ENCODE peak calls at places on chromosomes 4 and X, in four cellular contexts. M, Y, K and G are unnamed samples.
A peak's percentile ranks its signal among the peaks of the same experiment; 100 is the strongest.

GRCh38 chr4:37216209-37216608 is 28.3 kb upstream of the NWD2 start:
- DNase-seq in K (no peak), M (no peak), Y (no peak), G (no peak)

GRCh38 chrX:154444755-154445246 is 860 bp downstream of the FAM50A start:
- DNase-seq in K (no peak), Y (no peak), M (no peak), G (no peak)

GRCh38 chr4:121272526-121272925 is 108.3 kb downstream of the QRFPR start:
- DNase-seq in M (no peak), Y (no peak), K (no peak), G (peak; percentile 11)

GRCh38 chr4:99054428-99054994 is 34.1 kb downstream of the ADH5 start:
- DNase-seq in K (peak; percentile 26), M (no peak), Y (no peak), G (no peak)

GRCh38 chr4:74033721-74034120 is 4.8 kb downstream of the CXCL3 start:
- DNase-seq in K (no peak), Y (no peak), M (no peak), G (no peak)

GRCh38 chr4:8871417-8872401 is at the start of gene HMX1:
- DNase-seq in Y (peak; percentile 98), M (no peak), K (no peak), G (no peak)

GRCh38 chr4:80542747-80543146 is 207.2 kb downstream of the CFAP299 start:
- DNase-seq in Y (no peak), K (no peak), M (no peak), G (no peak)

GRCh38 chr4:163256680-163257343 is 75.6 kb downstream of the NPY1R start:
- DNase-seq in K (no peak), Y (no peak), M (peak; percentile 3), G (no peak)

GRCh38 chr4:169226565-169226964 is 44.2 kb downstream of the SH3RF1 start:
- DNase-seq in M (no peak), K (no peak), Y (no peak), G (no peak)

GRCh38 chr4:46934731-46935130 is 25.7 kb upstream of the COX7B2 start:
- DNase-seq in Y (no peak), K (no peak), M (peak; percentile 21), G (no peak)

GRCh38 chr4:117691572-117692351 is 342.5 kb upstream of the NDST3 start:
- DNase-seq in K (no peak), M (no peak), Y (no peak), G (no peak)

GRCh38 chr4:83585982-83586508 is 50.1 kb downstream of the GPAT3 start:
- DNase-seq in Y (no peak), M (no peak), K (no peak), G (peak; percentile 67)

GRCh38 chr4:77433102-77433733 is 172.4 kb upstream of the CXCL13 start:
- DNase-seq in K (peak; percentile 7), M (peak; percentile 53), Y (peak; percentile 69), G (peak; percentile 11)

GRCh38 chr4:185778307-185778706 is 33.7 kb downstream of the SORBS2 start:
- DNase-seq in K (no peak), Y (no peak), M (no peak), G (no peak)

GRCh38 chrX:39508300-39508692 is 589.5 kb downstream of the BCOR start:
- DNase-seq in Y (no peak), K (no peak), M (no peak), G (no peak)

GRCh38 chr4:72875138-72875537 is 194.4 kb downstream of the COX18 start:
- DNase-seq in Y (no peak), K (no peak), M (no peak), G (no peak)

GRCh38 chrX:103734125-103734760 is 23.5 kb downstream of the TMEM31 start:
- DNase-seq in M (no peak), Y (no peak), K (no peak), G (no peak)

GRCh38 chrX:103730147-103730546 is 19.4 kb downstream of the TMEM31 start:
- DNase-seq in Y (no peak), K (no peak), M (no peak), G (no peak)

GRCh38 chrX:103729015-103729414 is 18.3 kb downstream of the TMEM31 start:
- DNase-seq in M (no peak), Y (no peak), K (no peak), G (no peak)

GRCh38 chrX:103733017-103733416 is 22.3 kb downstream of the TMEM31 start:
- DNase-seq in Y (no peak), M (no peak), K (no peak), G (no peak)

GRCh38 chrX:103730746-103731508 is 20.2 kb downstream of the TMEM31 start:
- DNase-seq in Y (no peak), M (no peak), K (no peak), G (no peak)
- TF ChIP-seq TARDBP in Y (no peak), M (no peak), K (no peak), G (no peak)

GRCh38 chr4:4248036-4248884 is at the start of gene TMEM128:
- DNase-seq in Y (peak; percentile 97), M (peak; percentile 90), K (peak; percentile 65), G (peak; percentile 96)

GRCh38 chr4:4249876-4250275 is 1.9 kb upstream of the TMEM128 start:
- DNase-seq in M (no peak), Y (no peak), K (no peak), G (no peak)

GRCh38 chr4:4248885-4249203 is 821 bp upstream of the TMEM128 start:
- DNase-seq in K (no peak), M (peak; percentile 9), Y (no peak), G (no peak)

GRCh38 chr4:4245172-4245571 is 2.9 kb downstream of the TMEM128 start:
- DNase-seq in Y (no peak), M (no peak), K (no peak), G (no peak)

DNA sequence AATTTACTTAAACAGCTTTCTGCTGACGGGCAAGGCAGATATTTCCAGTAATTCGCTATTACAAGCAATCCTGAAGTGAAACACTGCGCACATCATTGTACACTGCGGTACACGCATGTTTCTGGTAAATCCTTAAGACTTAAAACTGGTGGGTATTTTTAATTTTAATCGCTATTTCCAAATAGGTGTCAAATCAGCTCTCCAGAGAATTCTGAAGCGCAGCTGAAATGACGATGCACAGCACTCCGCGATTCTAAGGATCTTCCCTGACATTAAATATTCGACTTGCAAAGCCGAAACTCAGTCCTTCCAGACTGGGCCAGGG is 350 bp downstream of the TMEM128 start:
- DNase-seq in M (no peak), K (no peak), Y (no peak), G (no peak)
- TF ChIP-seq TARDBP in M (no peak), K (no peak), Y (no peak), G (no peak)

DNA sequence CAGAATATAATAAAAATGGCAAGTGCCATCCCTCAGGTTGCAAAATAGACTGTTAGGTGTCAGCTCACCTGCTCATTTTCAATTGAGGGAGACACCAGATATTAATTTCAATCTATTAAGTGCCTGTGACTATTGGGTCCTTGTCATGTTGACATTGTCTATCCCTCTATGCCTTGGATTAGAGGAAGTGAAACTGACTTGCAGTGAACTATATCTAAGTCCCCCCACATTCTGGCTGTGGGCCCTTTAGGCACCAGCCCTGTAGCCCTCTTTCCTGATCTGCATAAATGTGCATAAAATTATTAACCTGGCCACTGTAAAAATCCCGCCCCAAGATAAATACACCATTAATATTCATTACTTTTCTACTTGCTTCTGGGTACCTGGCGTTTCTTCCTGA is 293.0 kb upstream of the CLNK start:
- DNase-seq in K (no peak), Y (no peak), M (no peak), G (no peak)
- TF ChIP-seq TARDBP in K (no peak), Y (no peak), M (no peak), G (no peak)

GRCh38 chrX:66030505-66031317 is 9.2 kb downstream of the VSIG4 start:
- DNase-seq in K (no peak), Y (peak; percentile 16), M (peak; percentile 0), G (peak; percentile 61)
- TF ChIP-seq TARDBP in K (no peak), Y (no peak), M (no peak), G (no peak)

DNA sequence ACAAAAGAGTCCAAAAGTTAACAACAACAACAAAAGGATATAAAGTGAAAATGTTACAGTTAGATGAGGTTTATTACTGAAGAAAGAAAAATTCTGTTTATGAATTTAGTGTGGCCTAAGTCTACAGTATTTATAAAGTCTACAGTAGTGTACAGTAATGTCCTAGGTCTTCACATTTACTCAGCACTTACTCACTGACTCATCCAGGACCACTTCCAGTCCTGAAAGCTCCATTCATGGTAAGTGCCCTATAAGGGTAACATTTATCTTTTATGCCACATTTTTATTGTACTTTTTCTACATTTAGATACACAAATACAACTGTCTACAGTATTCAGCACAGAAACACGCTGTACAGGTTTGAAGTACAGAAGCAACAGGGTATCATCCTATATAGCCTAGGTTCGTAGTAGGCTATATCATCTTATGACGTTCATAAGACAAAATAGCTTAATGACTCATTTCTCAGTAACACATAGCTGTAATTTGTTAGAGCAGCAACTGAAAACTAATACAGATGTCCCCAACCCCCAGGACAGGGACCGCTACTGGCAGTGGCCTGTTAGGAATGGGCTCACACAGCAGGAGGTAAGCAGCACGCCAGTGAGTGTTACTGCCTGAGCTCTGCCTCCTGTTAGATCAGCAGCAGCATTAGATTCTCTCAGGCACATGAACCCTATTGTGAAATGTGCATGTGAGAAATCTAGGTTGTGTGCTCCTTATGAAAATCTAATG is 61.3 kb downstream of the CENPC start:
- DNase-seq in Y (no peak), K (no peak), M (no peak), G (peak; percentile 16)
- TF ChIP-seq TARDBP in Y (no peak), K (no peak), M (no peak), G (no peak)

DNA sequence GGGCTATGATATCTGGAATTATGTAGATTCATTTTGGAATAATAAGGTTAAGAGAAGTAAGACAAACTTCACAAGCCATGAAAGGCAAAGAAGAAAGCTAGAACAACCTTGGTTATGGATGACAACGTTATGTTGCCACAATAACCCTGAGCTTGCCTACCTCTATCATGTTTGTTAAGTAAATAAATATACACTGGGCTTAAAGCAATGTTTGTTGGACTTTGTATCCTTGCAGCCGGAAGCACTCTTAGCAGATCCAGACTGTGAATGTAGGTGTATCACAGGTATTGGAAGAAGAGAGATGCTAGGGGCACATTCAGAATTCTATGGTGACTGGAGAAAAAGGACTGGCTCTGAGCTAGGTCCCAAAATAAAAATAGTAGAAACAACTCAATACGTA is 214.4 kb downstream of the HS3ST1 start:
- DNase-seq in M (peak; percentile 7), K (no peak), Y (no peak), G (no peak)
- TF ChIP-seq TARDBP in M (no peak), K (no peak), Y (no peak), G (no peak)

DNA sequence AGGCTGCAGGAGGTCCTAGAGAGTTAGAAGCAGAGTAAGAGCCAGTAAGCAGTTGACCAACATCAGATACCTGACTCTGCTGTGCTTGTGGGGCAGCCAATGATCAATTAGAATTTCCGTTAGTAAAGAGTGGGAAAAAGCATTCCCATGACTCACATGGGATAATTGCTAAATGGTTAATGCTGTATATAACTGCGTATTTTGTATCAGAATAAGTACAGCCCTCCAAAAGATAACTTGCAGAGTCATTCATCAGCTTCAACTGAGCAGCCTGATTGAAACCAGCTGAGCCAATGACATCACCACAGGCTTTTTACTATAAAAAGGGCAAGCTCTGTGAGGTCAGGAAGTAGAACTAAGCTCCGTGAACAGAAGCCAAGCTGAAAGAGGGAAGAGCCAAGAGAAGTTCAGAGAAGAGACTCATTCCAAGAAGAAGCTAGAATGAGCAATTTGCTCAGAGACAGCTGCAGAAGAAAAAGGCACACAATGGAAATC is 67.9 kb downstream of the PPP3CA start:
- DNase-seq in Y (peak; percentile 11), K (no peak), M (no peak), G (peak; percentile 6)
- TF ChIP-seq TARDBP in Y (no peak), K (no peak), M (no peak), G (no peak)

GRCh38 chrX:106972896-106973295 is 27.1 kb downstream of the MORC4 start:
- DNase-seq in K (no peak), M (no peak), Y (no peak), G (no peak)

GRCh38 chrX:106976416-106976815 is 23.6 kb downstream of the MORC4 start:
- DNase-seq in Y (no peak), K (no peak), M (no peak), G (no peak)

GRCh38 chrX:106973433-106974149 is 26.4 kb downstream of the MORC4 start:
- DNase-seq in Y (no peak), K (no peak), M (peak; percentile 47), G (no peak)
- TF ChIP-seq TARDBP in Y (no peak), K (no peak), M (no peak), G (no peak)